ENCODE peak calls at places on chromosome 13, in five cellular contexts. F is K562, C is GM12878, U is endothelial cell of umbilical vein, O is HepG2. N is an unnamed sample.

GRCh38 chr13:78631077-78631476 is 27.7 kb upstream of the POU4F1 start:
- DNase-seq in F (no peak), C (no peak), U (no peak), O (no peak), N (no peak)

GRCh38 chr13:30113531-30113930 is 193.8 kb downstream of the KATNAL1 start:
- DNase-seq in F (peak; percentile 43), C (no peak), U (no peak), O (no peak), N (no peak)

GRCh38 chr13:49693191-49693733 is 2.0 kb upstream of the EBPL start:
- DNase-seq in F (no peak), C (no peak), U (peak; percentile 80), O (no peak), N (peak; percentile 4)

GRCh38 chr13:64457976-64458375 is 2772.2 kb downstream of the PCDH9 start:
- DNase-seq in F (no peak), C (no peak), U (peak; percentile 62), O (no peak), N (no peak)

GRCh38 chr13:80873589-80873988 is 532.7 kb upstream of the SPRY2 start:
- DNase-seq in F (no peak), C (peak; percentile 33), U (no peak), O (no peak), N (no peak)

GRCh38 chr13:28220166-28220565 is 81.8 kb downstream of the PAN3 start:
- DNase-seq in F (no peak), C (no peak), U (peak; percentile 7), O (no peak), N (no peak)

GRCh38 chr13:39210961-39211534 is 172.8 kb downstream of the NHLRC3 start:
- DNase-seq in F (no peak), C (no peak), U (no peak), O (no peak), N (no peak)

GRCh38 chr13:100436099-100436498 is 152.5 kb downstream of the GGACT start:
- DNase-seq in F (no peak), C (no peak), U (no peak), O (peak; percentile 24), N (no peak)

GRCh38 chr13:60689571-60689970 is 292.6 kb downstream of the TDRD3 start:
- DNase-seq in F (no peak), C (no peak), U (no peak), O (no peak), N (no peak)

GRCh38 chr13:71360041-71360440 is 507.0 kb downstream of the DACH1 start:
- DNase-seq in F (no peak), C (no peak), U (peak; percentile 41), O (no peak), N (no peak)

GRCh38 chr13:50133277-50133953 is 118.2 kb downstream of the KCNRG start:
- DNase-seq in F (no peak), C (no peak), U (no peak), O (no peak), N (no peak)

GRCh38 chr13:102556806-102557205 is 40.0 kb upstream of the TPP2 start:
- DNase-seq in F (no peak), C (no peak), U (no peak), O (no peak), N (no peak)

GRCh38 chr13:110089815-110090214 is 217.1 kb downstream of the COL4A1 start:
- DNase-seq in F (no peak), C (no peak), U (no peak), O (no peak), N (no peak)

GRCh38 chr13:113851480-113851803 is 12.4 kb downstream of the GAS6 start:
- DNase-seq in F (no peak), C (no peak), U (no peak), O (no peak), N (no peak)

GRCh38 chr13:29587645-29588044 is 7.8 kb downstream of the SLC7A1 start:
- DNase-seq in F (peak; percentile 15), C (no peak), U (no peak), O (no peak), N (no peak)

GRCh38 chr13:40818926-40819325 is 29.5 kb downstream of the SLC25A15 start:
- DNase-seq in F (no peak), C (peak; percentile 20), U (no peak), O (no peak), N (no peak)

GRCh38 chr13:35460061-35460460 is 16.4 kb downstream of the MAB21L1 start:
- DNase-seq in F (no peak), C (no peak), U (no peak), O (no peak), N (no peak)

GRCh38 chr13:97211357-97211756 is 10.8 kb upstream of the MBNL2 start:
- DNase-seq in F (no peak), C (no peak), U (no peak), O (no peak), N (no peak)
- TF ChIP-seq MYC in F (no peak), C (no peak), U (no peak), O (no peak), N (no peak)

DNA sequence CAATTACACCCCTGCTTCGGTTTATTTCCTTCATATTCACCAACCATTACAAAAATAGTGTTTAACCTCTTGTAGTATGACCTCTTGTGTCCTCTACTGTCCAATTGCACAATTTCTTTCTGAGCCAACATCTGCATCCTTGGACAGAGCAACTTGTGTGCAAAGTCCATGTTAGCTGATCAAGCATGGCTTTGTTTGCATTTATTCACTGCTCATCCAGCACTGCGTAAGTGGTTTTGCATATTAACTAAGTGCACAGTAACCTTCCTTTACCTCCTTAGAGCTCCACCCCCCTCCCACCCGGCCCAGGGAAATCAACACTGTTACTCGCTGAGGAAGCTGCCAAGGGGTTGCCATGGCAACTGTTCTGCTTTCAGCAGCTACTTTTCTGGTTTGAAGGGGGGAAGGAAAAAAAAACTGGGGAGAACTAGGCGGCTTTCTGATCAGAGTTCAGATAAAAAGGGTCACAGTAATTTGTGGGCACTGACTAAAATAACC is 153.5 kb upstream of the KLF12 start:
- DNase-seq in F (no peak), C (no peak), U (peak; percentile 69), O (peak; percentile 89), N (peak; percentile 19)
- H3K4me1 ChIP-seq in F (no peaks in the 10 kb centered on the region), C (no peaks in the 10 kb centered on the region), U (peaks cover 4% of the 10 kb centered on the region), O (peaks cover 31% of the 10 kb centered on the region), N (peaks cover 12% of the 10 kb centered on the region)

GRCh38 chr13:98133949-98134348 is 8.9 kb upstream of the FARP1 start:
- DNase-seq in F (peak; percentile 25), C (peak; percentile 54), U (no peak), O (no peak), N (peak; percentile 7)
- TF ChIP-seq MYC in F (no peak), C (no peak), U (no peak), O (no peak), N (no peak)

GRCh38 chr13:32039056-32039455 is 7.5 kb downstream of the FRY start:
- DNase-seq in F (no peak), C (no peak), U (no peak), O (no peak), N (no peak)

GRCh38 chr13:32041429-32041828 is 9.9 kb downstream of the FRY start:
- DNase-seq in F (no peak), C (peak; percentile 49), U (no peak), O (no peak), N (no peak)

GRCh38 chr13:32040689-32041088 is 9.1 kb downstream of the FRY start:
- DNase-seq in F (no peak), C (no peak), U (no peak), O (no peak), N (no peak)

GRCh38 chr13:32039488-32040013 is 8.0 kb downstream of the FRY start:
- DNase-seq in F (no peak), C (no peak), U (no peak), O (no peak), N (no peak)

DNA sequence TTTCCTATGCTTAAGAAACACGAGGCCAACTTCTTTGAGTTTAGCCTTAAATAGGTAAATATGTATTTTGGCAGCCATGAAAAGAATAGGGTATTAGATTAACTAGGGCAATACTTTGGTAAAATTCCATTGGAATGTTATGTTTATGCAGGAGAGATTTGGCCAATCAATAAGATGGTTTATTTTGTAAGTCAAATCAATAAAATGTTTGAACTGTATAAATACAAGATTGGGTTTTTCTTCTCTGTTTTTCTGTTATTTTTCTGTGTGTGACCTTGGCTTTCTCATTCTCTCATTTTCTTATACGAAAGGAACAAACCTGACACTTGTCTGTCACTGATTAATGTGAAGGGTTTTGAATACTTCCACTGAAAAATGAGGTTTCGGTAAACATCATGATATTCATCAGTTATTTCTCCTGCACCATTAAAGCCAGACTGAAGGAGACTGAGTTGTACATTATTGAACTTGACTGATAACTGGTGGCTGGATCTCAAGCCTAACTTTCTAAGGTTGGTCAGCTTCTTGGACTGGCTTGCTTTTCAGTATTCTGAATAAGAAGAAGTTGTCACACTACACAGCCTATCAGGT is 8.6 kb downstream of the FRY start:
- DNase-seq in F (no peak), C (no peak), U (no peak), O (no peak), N (no peak)
- H3K4me1 ChIP-seq in F (no peaks in the 10 kb centered on the region), C (peaks cover 4% of the 10 kb centered on the region), U (no peaks in the 10 kb centered on the region), O (peaks cover 70% of the 10 kb centered on the region), N (no peaks in the 10 kb centered on the region)

GRCh38 chr13:112812306-112813034 is 122.6 kb downstream of the ATP11A start:
- DNase-seq in F (no peak), C (no peak), U (no peak), O (no peak), N (no peak)
- TF ChIP-seq MYC in F (no peak), C (no peak), U (no peak), O (no peak), N (no peak)

GRCh38 chr13:31115616-31116015 is 46.1 kb downstream of the HSPH1 start:
- DNase-seq in F (no peak), C (no peak), U (no peak), O (no peak), N (no peak)

GRCh38 chr13:31114641-31115040 is 47.1 kb downstream of the HSPH1 start:
- DNase-seq in F (no peak), C (no peak), U (no peak), O (no peak), N (no peak)

GRCh38 chr13:31119966-31120733 is 41.6 kb downstream of the HSPH1 start:
- DNase-seq in F (no peak), C (no peak), U (no peak), O (no peak), N (no peak)

GRCh38 chr13:31119526-31119925 is 42.2 kb downstream of the HSPH1 start:
- DNase-seq in F (no peak), C (no peak), U (no peak), O (no peak), N (no peak)

GRCh38 chr13:31116224-31116623 is 45.5 kb downstream of the HSPH1 start:
- DNase-seq in F (no peak), C (no peak), U (no peak), O (no peak), N (no peak)
- H3K4me1 ChIP-seq in F (no peaks in the 10 kb centered on the region), C (no peaks in the 10 kb centered on the region), U (no peaks in the 10 kb centered on the region), O (peaks cover 13% of the 10 kb centered on the region), N (no peaks in the 10 kb centered on the region)